ENCODE peak calls at places on chromosome 13, in seven cellular contexts. Y is HTR-8/SVneo; X is mesendoderm; B is central memory CD8-positive, alpha-beta T cell; A is ovary; H is GM03348; M is retina. U is an unnamed sample.

GRCh38 chr13:89740994-89741678 is 1606.4 kb upstream of the MIR17HG start:
- DNase-seq in A (peak), Y (no peak), B (no peak), M (no peak), X (no peak), H (no peak), U (no peak)

GRCh38 chr13:29849731-29850212 is 645 bp downstream of the UBL3 start:
- DNase-seq in X (peak), B (peak), M (peak), H (peak), Y (no peak), A (peak), U (peak)

GRCh38 chr13:26977541-26977940 is 194.1 kb downstream of the USP12 start:
- DNase-seq in Y (no peak), X (no peak), M (no peak), H (no peak), A (no peak), B (no peak), U (no peak)

GRCh38 chr13:109381546-109382180 is 404.7 kb downstream of the IRS2 start:
- DNase-seq in Y (no peak), A (no peak), M (no peak), H (peak), B (no peak), X (no peak), U (no peak)

GRCh38 chr13:66532146-66532545 is 698.0 kb downstream of the PCDH9 start:
- DNase-seq in Y (no peak), H (peak), A (no peak), B (no peak), M (no peak), X (no peak), U (no peak)

GRCh38 chr13:85724554-85725432 is 74.4 kb downstream of the SLITRK6 start:
- DNase-seq in B (no peak), H (no peak), M (no peak), A (no peak), X (no peak), Y (no peak), U (no peak)

GRCh38 chr13:50677687-50678463 is 165.6 kb downstream of the DLEU7 start:
- DNase-seq in H (no peak), M (no peak), A (no peak), Y (no peak), B (no peak), X (no peak), U (no peak)

GRCh38 chr13:73228546-73228945 is 169.7 kb downstream of the KLF5 start:
- DNase-seq in M (no peak), B (no peak), X (no peak), H (no peak), Y (no peak), A (no peak), U (no peak)

GRCh38 chr13:73722120-73722519 is 412.1 kb downstream of the KLF12 start:
- DNase-seq in H (peak), A (no peak), B (no peak), M (peak), X (peak), Y (peak), U (peak)

GRCh38 chr13:38398810-38399493 is 49.3 kb downstream of the UFM1 start:
- DNase-seq in M (no peak), H (peak), B (no peak), Y (no peak), A (no peak), X (no peak), U (no peak)

U was measured in SK-N-DZ.